ENCODE peak calls at places on chromosome 4, in five cellular contexts. Y is IMR-90, B is neuronal stem cell, S is H1, H is trophoblast cell. Q is an unnamed sample.

GRCh38 chr4:26317766-26318165 is 3.0 kb upstream of the RBPJ start:
- DNase-seq in Y (no peak), B (no peak), S (no peak), H (peak), Q (no peak)

GRCh38 chr4:26687728-26688127 is 103.8 kb downstream of the TBC1D19 start:
- DNase-seq in Y (peak), B (no peak), S (no peak), H (peak), Q (peak)

GRCh38 chr4:94469221-94469784 is 17.6 kb downstream of the PDLIM5 start:
- DNase-seq in Y (no peak), B (no peak), S (no peak), H (no peak), Q (no peak)

GRCh38 chr4:25843340-25844097 is 19.3 kb downstream of the SEL1L3 start:
- DNase-seq in Y (no peak), B (no peak), S (no peak), H (no peak), Q (no peak)

GRCh38 chr4:9953089-9953488 is 68.2 kb downstream of the SLC2A9 start:
- DNase-seq in Y (no peak), B (no peak), S (no peak), H (no peak), Q (no peak)

GRCh38 chr4:4995103-4995761 is 24.0 kb downstream of the CYTL1 start:
- DNase-seq in Y (peak), B (peak), S (peak), H (peak), Q (peak)

GRCh38 chr4:69096111-69096656 is at the start of gene UGT2B7:
- DNase-seq in Y (no peak), B (no peak), S (no peak), H (no peak), Q (no peak)

GRCh38 chr4:37726666-37727065 is 40.5 kb upstream of the RELL1 start:
- DNase-seq in Y (peak), B (no peak), S (no peak), H (no peak), Q (no peak)

GRCh38 chr4:140195806-140196205 is 41.8 kb upstream of the MAML3 start:
- DNase-seq in Y (no peak), B (no peak), S (no peak), H (no peak), Q (no peak)

GRCh38 chr4:153789741-153790651 is 1.1 kb upstream of the SFRP2 start:
- DNase-seq in Y (no peak), B (peak), S (peak), H (no peak), Q (peak)

GRCh38 chr4:153792007-153792892 is 3.4 kb upstream of the SFRP2 start:
- DNase-seq in Y (no peak), B (peak), S (peak), H (no peak), Q (peak)

GRCh38 chr4:153788419-153789276 is at the start of gene SFRP2:
- DNase-seq in Y (no peak), B (peak), S (peak), H (no peak), Q (peak)

GRCh38 chr4:153792893-153793227 is 4.0 kb upstream of the SFRP2 start:
- DNase-seq in Y (no peak), B (no peak), S (no peak), H (no peak), Q (no peak)

GRCh38 chr4:153790962-153791551 is 2.2 kb upstream of the SFRP2 start:
- DNase-seq in Y (no peak), B (peak), S (peak), H (no peak), Q (peak)
- H4K91ac ChIP-seq in Y (no peak), B (peak), S (peak), H (peak), Q (peak)

GRCh38 chr4:85180533-85180932 is 214.0 kb upstream of the WDFY3 start:
- DNase-seq in Y (no peak), B (no peak), S (no peak), H (no peak), Q (peak)
- H2BK120ac ChIP-seq in Y (no peak), B (no peak), S (no peak), H (no peak), Q (no peak)

DNA sequence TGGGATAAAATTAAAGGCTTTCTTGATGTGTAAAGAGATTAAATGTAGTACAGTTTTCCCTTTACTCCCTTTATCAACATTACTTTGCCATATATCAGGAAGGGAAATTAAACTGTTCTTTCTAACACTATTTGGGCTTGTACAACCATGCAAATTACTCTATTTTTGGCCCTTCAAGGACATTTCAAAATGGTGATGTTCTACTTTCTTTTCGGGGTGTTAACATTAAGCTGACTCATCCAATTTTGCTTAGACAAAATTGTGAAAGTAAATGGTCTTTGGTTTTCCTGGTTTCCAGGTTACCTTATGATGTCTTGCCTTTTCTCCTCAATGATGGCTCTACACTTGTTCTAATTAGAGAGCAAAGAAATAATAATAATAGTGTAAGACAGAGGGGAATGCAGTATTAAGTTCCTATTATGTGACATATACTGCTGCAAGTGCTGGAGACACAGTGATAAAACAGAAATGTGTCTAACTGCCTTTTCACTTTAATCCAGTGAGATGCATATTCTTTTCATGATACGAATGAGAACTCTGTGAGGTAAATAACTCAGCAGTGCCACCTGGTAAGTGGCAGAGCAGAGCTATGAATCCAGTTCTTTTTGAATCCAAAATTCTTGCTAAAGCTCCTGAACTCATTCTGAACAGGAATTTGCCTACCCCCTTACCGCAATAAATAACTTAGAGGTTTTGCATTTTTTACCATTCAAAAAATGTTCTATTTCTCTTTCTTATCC is 35.7 kb upstream of the PDE5A start:
- DNase-seq in Y (peak), B (no peak), S (no peak), H (no peak), Q (peak)
- H3K4me3 ChIP-seq in Y (no peak), B (no peak), S (no peak), H (no peak), Q (no peak)

DNA sequence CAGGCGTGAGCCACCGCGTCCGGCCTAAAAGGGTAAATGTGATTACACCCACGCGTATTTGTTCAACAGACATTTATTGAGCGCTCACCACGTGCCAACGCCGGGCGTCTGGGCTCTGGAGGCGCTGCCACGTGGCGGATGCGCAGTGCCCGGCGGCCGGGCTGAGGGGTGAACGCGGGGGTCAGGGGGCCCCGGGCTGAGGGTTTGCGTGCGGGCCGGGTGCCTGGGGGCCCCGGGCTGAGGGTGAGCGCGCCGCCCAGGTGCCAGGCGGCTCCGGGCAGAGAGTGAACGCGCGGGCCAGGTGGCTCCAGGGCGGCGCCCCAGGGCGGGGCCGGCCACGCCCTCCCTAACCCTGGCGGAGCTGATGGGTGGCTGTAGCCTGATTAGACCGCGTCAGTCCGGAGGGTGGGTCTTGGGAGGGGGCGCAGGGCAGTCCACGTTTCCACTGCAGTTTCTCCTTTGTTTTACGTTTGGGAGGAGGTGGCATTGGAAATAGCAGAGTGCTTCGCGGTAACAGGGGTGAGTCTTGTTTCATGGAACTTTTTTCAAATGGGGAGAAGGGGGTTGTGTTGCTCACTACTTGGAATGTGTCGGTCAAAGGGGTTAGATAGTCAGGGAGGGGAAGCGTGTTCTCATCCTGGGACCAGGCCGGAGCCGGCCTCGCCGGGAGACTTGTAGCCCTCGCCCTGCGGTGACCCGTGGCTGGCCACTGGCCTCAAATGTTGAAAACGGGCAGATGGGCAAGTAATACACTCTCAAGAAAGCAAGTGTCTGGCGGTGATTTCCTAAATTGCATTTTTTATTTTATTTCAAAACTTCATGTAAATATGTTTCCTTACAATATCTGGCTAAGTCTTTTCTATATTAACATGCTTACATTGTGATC is at the start of gene ZFP42:
- DNase-seq in Y (no peak), B (no peak), S (peak), H (no peak), Q (no peak)
- H4K91ac ChIP-seq in Y (no peak), B (no peak), S (peak), H (peak), Q (no peak)

GRCh38 chr4:30770049-30770549 is 49.9 kb downstream of the PCDH7 start:
- DNase-seq in Y (peak), B (no peak), S (no peak), H (no peak), Q (peak)
- H2BK120ac ChIP-seq in Y (no peak), B (no peak), S (no peak), H (no peak), Q (no peak)

DNA sequence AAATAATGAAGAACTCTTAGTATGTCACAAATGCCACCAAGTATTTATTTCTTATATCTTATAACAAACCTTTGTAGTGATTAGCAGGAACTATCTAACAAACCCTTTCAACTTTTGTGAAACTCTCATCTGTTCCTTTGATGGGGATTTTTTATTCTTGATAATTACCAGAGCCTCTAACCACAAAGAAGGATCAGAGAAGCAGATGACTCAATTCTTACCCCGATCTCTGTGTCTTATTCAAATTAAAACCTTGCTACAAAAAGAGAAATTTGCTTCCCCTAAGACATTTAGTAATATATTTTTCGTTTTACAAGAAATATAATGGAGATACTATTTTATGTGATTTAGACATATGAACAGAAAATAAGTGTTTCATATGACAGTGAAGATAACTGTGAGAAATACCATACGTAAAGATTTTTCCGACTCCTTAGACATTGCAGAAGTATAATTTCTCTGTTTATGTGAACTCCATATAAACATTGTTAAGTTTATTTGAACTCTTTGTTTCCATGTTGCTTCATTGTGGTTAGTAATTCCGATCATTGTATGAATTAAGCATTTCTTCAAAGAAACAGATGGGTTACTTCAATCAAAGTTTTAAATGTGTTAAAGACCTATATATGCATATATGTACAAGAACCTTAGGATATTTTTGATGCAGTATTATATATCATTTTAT is 205.4 kb downstream of the CFAP299 start:
- DNase-seq in Y (peak), B (no peak), S (no peak), H (no peak), Q (peak)
- H3K4me3 ChIP-seq in Y (no peak), B (no peak), S (no peak), H (no peak), Q (no peak)

DNA sequence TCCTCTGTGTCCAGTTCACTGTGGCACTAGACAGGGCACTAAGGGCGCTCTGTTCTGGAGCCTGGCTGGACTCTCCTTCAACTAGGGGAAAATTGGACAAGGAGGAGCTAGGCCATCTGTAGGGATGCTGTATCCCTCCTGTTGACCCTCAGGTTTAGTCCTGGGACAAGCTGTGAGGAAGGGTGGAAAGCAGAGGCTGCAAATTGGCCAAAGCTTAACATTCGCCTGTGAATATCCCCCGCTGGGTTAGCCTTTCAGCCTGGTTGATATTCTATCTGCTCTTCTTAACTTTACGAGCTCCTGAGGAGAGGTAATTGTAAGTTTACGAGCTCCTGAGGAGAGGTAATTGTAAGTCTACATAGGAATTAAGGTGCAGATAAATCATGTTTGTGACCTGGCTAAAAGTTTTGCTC is 64.3 kb upstream of the ENPEP start:
- DNase-seq in Y (no peak), B (peak), S (peak), H (no peak), Q (no peak)
- H4K91ac ChIP-seq in Y (no peak), B (no peak), S (peak), H (peak), Q (peak)

GRCh38 chr4:72305620-72306019 is 263.4 kb downstream of the ADAMTS3 start:
- DNase-seq in Y (no peak), B (no peak), S (no peak), H (no peak), Q (no peak)

GRCh38 chr4:72300126-72300525 is 268.3 kb downstream of the NPFFR2 start:
- DNase-seq in Y (no peak), B (no peak), S (no peak), H (no peak), Q (no peak)

GRCh38 chr4:72305080-72305479 is 263.9 kb downstream of the ADAMTS3 start:
- DNase-seq in Y (no peak), B (no peak), S (no peak), H (no peak), Q (no peak)

GRCh38 chr4:72302981-72303704 is 265.9 kb downstream of the ADAMTS3 start:
- DNase-seq in Y (peak), B (peak), S (no peak), H (peak), Q (peak)

GRCh38 chr4:72301759-72302158 is 267.3 kb downstream of the ADAMTS3 start:
- DNase-seq in Y (no peak), B (no peak), S (no peak), H (no peak), Q (no peak)
- H2BK120ac ChIP-seq in Y (no peak), B (no peak), S (no peak), H (no peak), Q (no peak)

DNA sequence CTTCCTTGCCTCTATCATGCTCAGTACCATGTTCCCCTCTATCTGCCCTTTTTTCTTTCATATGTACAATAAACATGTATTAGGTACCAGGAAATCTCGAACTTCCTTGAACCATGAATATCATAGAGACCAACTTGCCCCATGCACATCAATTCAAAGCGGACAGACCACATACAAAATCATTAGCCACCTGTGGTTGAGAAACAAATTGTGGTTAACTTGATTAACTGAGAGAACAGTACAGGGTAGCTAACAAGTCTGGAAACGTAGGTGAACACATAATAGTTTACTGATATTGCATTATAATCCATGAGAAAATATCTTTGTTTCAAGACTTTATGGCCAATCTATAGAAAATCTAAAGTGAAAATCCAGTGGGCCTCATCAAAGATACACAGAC is 8.2 kb downstream of the CASP3 start:
- DNase-seq in Y (no peak), B (no peak), S (no peak), H (no peak), Q (no peak)
- H3K4me3 ChIP-seq in Y (no peak), B (no peak), S (no peak), H (no peak), Q (no peak)

GRCh38 chr4:130632731-130633604 is 1537.0 kb downstream of the C4orf33 start:
- DNase-seq in Y (no peak), B (no peak), S (no peak), H (no peak), Q (no peak)
- H4K91ac ChIP-seq in Y (no peak), B (no peak), S (no peak), H (no peak), Q (no peak)